ENCODE peak calls at places on chromosome 16, in nine cellular contexts. One of them, this sample, is unnamed. For H3K4me1, the result is how much of the 10 kb centered on the place peaks cover.

GRCh38 chr16:3149630-3150345 is 15.0 kb downstream of the ZNF213 start:
- DNase-seq in body of pancreas: peak
- DNase-seq in ovary: peak
- DNase-seq in breast epithelium: peak
- DNase-seq in tibial nerve: peak
- DNase-seq in A549: peak
- DNase-seq in HepG2: no peak
- DNase-seq in uterus: peak
- DNase-seq in esophagus squamous epithelium: no peak
- DNase-seq in this sample: peak

GRCh38 chr16:89915303-89916232 is 3.1 kb upstream of the MC1R start:
- DNase-seq in body of pancreas: no peak
- DNase-seq in ovary: no peak
- DNase-seq in breast epithelium: no peak
- DNase-seq in tibial nerve: no peak
- DNase-seq in A549: no peak
- DNase-seq in HepG2: peak
- DNase-seq in uterus: no peak
- DNase-seq in esophagus squamous epithelium: no peak
- DNase-seq in this sample: no peak

GRCh38 chr16:4611337-4612023 is 3.2 kb downstream of the UBALD1 start:
- DNase-seq in body of pancreas: no peak
- DNase-seq in ovary: no peak
- DNase-seq in breast epithelium: no peak
- DNase-seq in tibial nerve: no peak
- DNase-seq in A549: no peak
- DNase-seq in HepG2: no peak
- DNase-seq in uterus: no peak
- DNase-seq in esophagus squamous epithelium: no peak
- DNase-seq in this sample: no peak

GRCh38 chr16:79449906-79450305 is 150.6 kb downstream of the MAF start:
- DNase-seq in body of pancreas: no peak
- DNase-seq in ovary: no peak
- DNase-seq in breast epithelium: no peak
- DNase-seq in tibial nerve: no peak
- DNase-seq in A549: no peak
- DNase-seq in HepG2: no peak
- DNase-seq in uterus: no peak
- DNase-seq in esophagus squamous epithelium: no peak
- DNase-seq in this sample: no peak

GRCh38 chr16:66382171-66382965 is 15.9 kb downstream of the CDH5 start:
- DNase-seq in body of pancreas: no peak
- DNase-seq in ovary: no peak
- DNase-seq in breast epithelium: no peak
- DNase-seq in tibial nerve: no peak
- DNase-seq in A549: peak
- DNase-seq in HepG2: no peak
- DNase-seq in uterus: peak
- DNase-seq in esophagus squamous epithelium: no peak
- DNase-seq in this sample: peak

GRCh38 chr16:49793244-49793643 is 62.7 kb downstream of the ZNF423 start:
- DNase-seq in body of pancreas: no peak
- DNase-seq in ovary: no peak
- DNase-seq in breast epithelium: no peak
- DNase-seq in tibial nerve: no peak
- DNase-seq in A549: no peak
- DNase-seq in HepG2: no peak
- DNase-seq in uterus: no peak
- DNase-seq in esophagus squamous epithelium: no peak
- DNase-seq in this sample: no peak

GRCh38 chr16:1350691-1351090 is 987 bp downstream of the TSR3 start:
- DNase-seq in body of pancreas: no peak
- DNase-seq in ovary: no peak
- DNase-seq in breast epithelium: no peak
- DNase-seq in tibial nerve: no peak
- DNase-seq in A549: no peak
- DNase-seq in HepG2: no peak
- DNase-seq in uterus: no peak
- DNase-seq in esophagus squamous epithelium: no peak
- DNase-seq in this sample: no peak

GRCh38 chr16:9772526-9772925 is 409.7 kb downstream of the GRIN2A start:
- DNase-seq in body of pancreas: no peak
- DNase-seq in ovary: no peak
- DNase-seq in breast epithelium: no peak
- DNase-seq in tibial nerve: no peak
- DNase-seq in A549: peak
- DNase-seq in HepG2: no peak
- DNase-seq in uterus: no peak
- DNase-seq in esophagus squamous epithelium: no peak
- DNase-seq in this sample: no peak

GRCh38 chr16:67456383-67457140 is 24.4 kb downstream of the ATP6V0D1 start:
- DNase-seq in body of pancreas: peak
- DNase-seq in ovary: no peak
- DNase-seq in breast epithelium: peak
- DNase-seq in tibial nerve: no peak
- DNase-seq in A549: peak
- DNase-seq in HepG2: no peak
- DNase-seq in uterus: peak
- DNase-seq in esophagus squamous epithelium: no peak
- DNase-seq in this sample: peak
- TF ChIP-seq CTCF in body of pancreas: peak
- TF ChIP-seq CTCF in ovary: peak
- TF ChIP-seq CTCF in breast epithelium: peak
- TF ChIP-seq CTCF in tibial nerve: peak
- TF ChIP-seq CTCF in A549: no peak
- TF ChIP-seq CTCF in HepG2: no peak
- TF ChIP-seq CTCF in uterus: peak
- TF ChIP-seq CTCF in esophagus squamous epithelium: peak
- TF ChIP-seq CTCF in this sample: peak

GRCh38 chr16:85900031-85900792 is 1.2 kb downstream of the IRF8 start:
- DNase-seq in body of pancreas: no peak
- DNase-seq in ovary: no peak
- DNase-seq in breast epithelium: no peak
- DNase-seq in tibial nerve: no peak
- DNase-seq in A549: no peak
- DNase-seq in HepG2: no peak
- DNase-seq in uterus: no peak
- DNase-seq in esophagus squamous epithelium: no peak
- DNase-seq in this sample: no peak

GRCh38 chr16:85901110-85901509 is 2.1 kb downstream of the IRF8 start:
- DNase-seq in body of pancreas: no peak
- DNase-seq in ovary: no peak
- DNase-seq in breast epithelium: no peak
- DNase-seq in tibial nerve: no peak
- DNase-seq in A549: no peak
- DNase-seq in HepG2: no peak
- DNase-seq in uterus: no peak
- DNase-seq in esophagus squamous epithelium: no peak
- DNase-seq in this sample: no peak

GRCh38 chr16:85903576-85903975 is 4.6 kb downstream of the IRF8 start:
- DNase-seq in body of pancreas: no peak
- DNase-seq in ovary: no peak
- DNase-seq in breast epithelium: no peak
- DNase-seq in tibial nerve: no peak
- DNase-seq in A549: no peak
- DNase-seq in HepG2: no peak
- DNase-seq in uterus: no peak
- DNase-seq in esophagus squamous epithelium: no peak
- DNase-seq in this sample: no peak

GRCh38 chr16:85901760-85902365 is 2.9 kb downstream of the IRF8 start:
- DNase-seq in body of pancreas: no peak
- DNase-seq in ovary: no peak
- DNase-seq in breast epithelium: no peak
- DNase-seq in tibial nerve: no peak
- DNase-seq in A549: no peak
- DNase-seq in HepG2: no peak
- DNase-seq in uterus: no peak
- DNase-seq in esophagus squamous epithelium: no peak
- DNase-seq in this sample: no peak

DNA sequence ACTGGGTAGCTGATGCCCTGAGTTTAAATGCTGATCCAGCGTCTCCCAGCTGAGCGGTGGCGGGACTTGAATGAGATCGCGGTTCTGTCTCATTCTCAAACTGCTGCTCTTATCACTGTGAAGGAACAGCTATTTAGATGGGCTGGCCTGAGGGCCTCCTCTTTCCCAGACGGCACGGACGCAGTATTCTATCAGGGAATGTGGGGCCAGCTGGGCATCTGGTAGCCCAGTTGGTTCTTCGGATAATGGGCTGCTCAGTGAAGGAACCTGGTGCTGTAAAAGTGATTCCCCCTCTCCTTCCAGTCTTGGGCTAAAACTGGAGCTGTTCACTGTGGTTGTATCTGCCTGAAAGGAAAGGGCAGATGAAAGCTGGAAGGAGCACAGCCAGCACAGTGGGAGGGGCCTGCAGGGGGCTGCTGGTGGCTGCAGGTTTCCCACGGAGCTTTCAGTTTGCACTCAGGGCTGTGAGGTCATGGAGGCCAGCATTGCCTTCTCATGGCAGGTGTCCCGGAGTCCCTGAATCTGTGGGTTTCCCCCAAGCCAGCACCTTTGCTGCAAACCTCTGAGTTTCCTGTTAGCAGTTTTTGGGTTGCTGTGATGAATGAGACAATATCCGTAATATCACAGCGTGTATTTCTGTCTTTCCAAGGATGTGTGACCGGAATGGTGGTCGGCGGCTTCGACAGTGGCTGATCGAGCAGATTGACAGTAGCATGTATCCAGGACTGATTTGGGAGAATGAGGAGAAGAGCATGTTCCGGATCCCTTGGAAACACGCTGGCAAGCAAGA is 3.6 kb downstream of the IRF8 start:
- DNase-seq in body of pancreas: no peak
- DNase-seq in ovary: no peak
- DNase-seq in breast epithelium: no peak
- DNase-seq in tibial nerve: no peak
- DNase-seq in A549: no peak
- DNase-seq in HepG2: no peak
- DNase-seq in uterus: no peak
- DNase-seq in esophagus squamous epithelium: no peak
- DNase-seq in this sample: no peak
- TF ChIP-seq POLR2A in body of pancreas: no peak
- TF ChIP-seq POLR2A in ovary: no peak
- TF ChIP-seq POLR2A in breast epithelium: no peak
- TF ChIP-seq POLR2A in tibial nerve: no peak
- TF ChIP-seq POLR2A in A549: no peak
- TF ChIP-seq POLR2A in HepG2: no peak
- TF ChIP-seq POLR2A in uterus: no peak
- TF ChIP-seq POLR2A in esophagus squamous epithelium: no peak
- TF ChIP-seq POLR2A in this sample: no peak

GRCh38 chr16:81455006-81455405 is 10.4 kb downstream of the CMIP start:
- DNase-seq in body of pancreas: no peak
- DNase-seq in ovary: no peak
- DNase-seq in breast epithelium: no peak
- DNase-seq in tibial nerve: no peak
- DNase-seq in A549: no peak
- DNase-seq in HepG2: no peak
- DNase-seq in uterus: no peak
- DNase-seq in esophagus squamous epithelium: no peak
- DNase-seq in this sample: no peak

GRCh38 chr16:81453091-81453728 is 8.6 kb downstream of the CMIP start:
- DNase-seq in body of pancreas: no peak
- DNase-seq in ovary: no peak
- DNase-seq in breast epithelium: no peak
- DNase-seq in tibial nerve: no peak
- DNase-seq in A549: no peak
- DNase-seq in HepG2: no peak
- DNase-seq in uterus: no peak
- DNase-seq in esophagus squamous epithelium: no peak
- DNase-seq in this sample: no peak

GRCh38 chr16:81455720-81456494 is 11.3 kb downstream of the CMIP start:
- DNase-seq in body of pancreas: no peak
- DNase-seq in ovary: no peak
- DNase-seq in breast epithelium: no peak
- DNase-seq in tibial nerve: no peak
- DNase-seq in A549: no peak
- DNase-seq in HepG2: no peak
- DNase-seq in uterus: no peak
- DNase-seq in esophagus squamous epithelium: no peak
- DNase-seq in this sample: no peak

GRCh38 chr16:81451753-81452680 is 7.4 kb downstream of the CMIP start:
- DNase-seq in body of pancreas: no peak
- DNase-seq in ovary: no peak
- DNase-seq in breast epithelium: no peak
- DNase-seq in tibial nerve: no peak
- DNase-seq in A549: no peak
- DNase-seq in HepG2: peak
- DNase-seq in uterus: no peak
- DNase-seq in esophagus squamous epithelium: no peak
- DNase-seq in this sample: no peak

GRCh38 chr16:81454044-81454443 is 9.4 kb downstream of the CMIP start:
- DNase-seq in body of pancreas: no peak
- DNase-seq in ovary: no peak
- DNase-seq in breast epithelium: no peak
- DNase-seq in tibial nerve: no peak
- DNase-seq in A549: no peak
- DNase-seq in HepG2: no peak
- DNase-seq in uterus: no peak
- DNase-seq in esophagus squamous epithelium: no peak
- DNase-seq in this sample: no peak
- H3K4me1 ChIP-seq in body of pancreas: half or more
- H3K4me1 ChIP-seq in ovary: under half
- H3K4me1 ChIP-seq in breast epithelium: under half
- H3K4me1 ChIP-seq in tibial nerve: under half
- H3K4me1 ChIP-seq in A549: half or more
- H3K4me1 ChIP-seq in HepG2: half or more
- H3K4me1 ChIP-seq in uterus: under half
- H3K4me1 ChIP-seq in esophagus squamous epithelium: under half
- H3K4me1 ChIP-seq in this sample: under half

DNA sequence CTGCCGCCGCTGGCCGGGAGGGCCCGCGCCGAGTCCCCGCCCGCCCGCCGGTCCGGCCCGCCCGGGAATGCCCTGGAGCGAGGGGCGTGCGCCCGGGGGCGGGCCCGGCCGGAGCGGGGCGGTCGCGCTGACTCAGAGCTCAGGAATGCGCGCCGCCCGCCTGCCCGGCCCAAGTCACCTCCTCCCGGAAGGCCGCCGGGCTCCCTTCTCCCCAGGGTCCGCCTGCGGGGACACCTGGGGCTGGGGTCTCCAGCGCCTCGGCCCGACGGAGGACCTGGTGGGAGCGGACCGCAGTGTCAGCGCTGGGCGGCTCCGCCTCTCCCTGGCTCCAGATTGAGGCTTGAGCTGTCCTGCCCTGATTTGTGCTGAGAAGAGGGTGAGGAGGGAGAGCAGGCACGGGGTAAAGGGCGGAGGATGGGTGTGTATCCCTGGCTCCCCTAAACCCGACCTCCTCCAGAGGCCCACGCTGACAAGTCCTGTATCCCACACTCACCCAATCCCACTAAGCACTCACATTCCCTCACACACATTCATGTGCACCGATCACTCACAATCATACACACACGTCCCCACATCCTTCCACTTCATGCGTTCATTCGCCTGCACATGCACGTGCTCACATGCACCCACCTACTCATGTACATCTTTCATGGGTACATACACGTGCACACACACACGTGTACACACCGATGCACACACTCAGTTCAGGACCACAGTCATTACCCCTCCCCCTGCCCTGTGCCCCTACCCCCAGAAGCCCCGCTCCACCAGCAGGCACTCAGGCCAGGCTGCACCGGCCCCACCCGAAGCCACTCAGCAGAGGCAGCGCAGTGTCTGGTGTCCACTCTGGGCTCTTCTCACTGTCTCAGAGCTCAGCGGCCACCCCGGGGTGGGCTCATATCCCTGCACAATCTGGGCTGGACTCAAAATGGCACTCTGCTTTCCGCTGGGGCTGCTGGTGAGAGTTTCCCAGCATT is at the start of gene RHBDF1:
- DNase-seq in body of pancreas: peak
- DNase-seq in ovary: peak
- DNase-seq in breast epithelium: no peak
- DNase-seq in tibial nerve: no peak
- DNase-seq in A549: peak
- DNase-seq in HepG2: no peak
- DNase-seq in uterus: peak
- DNase-seq in esophagus squamous epithelium: no peak
- DNase-seq in this sample: peak
- TF ChIP-seq CTCF in body of pancreas: no peak
- TF ChIP-seq CTCF in ovary: no peak
- TF ChIP-seq CTCF in breast epithelium: no peak
- TF ChIP-seq CTCF in tibial nerve: no peak
- TF ChIP-seq CTCF in A549: no peak
- TF ChIP-seq CTCF in HepG2: no peak
- TF ChIP-seq CTCF in uterus: no peak
- TF ChIP-seq CTCF in esophagus squamous epithelium: no peak
- TF ChIP-seq CTCF in this sample: no peak